ENCODE peak calls at places on chromosome 20, in nine cellular contexts. U is HT-29; D is foreskin melanocyte; X is activated T-cell treated with anti-CD3 and anti-CD28 coated beads, Interleukin-2, amount 50 U/mL, for 4 hours; N is skeletal muscle cell; O is Right ventricle myocardium superior; V is IMR-90; Z is fibroblast of mammary gland; E is NCI-H1092 treated with DMSO at 0.1 percent for 48 hours. M is an unnamed sample.

GRCh38 chr20:53927990-53928389 is 142.4 kb downstream of the BCAS1 start:
- DNase-seq in U (no peak), D (no peak), X (no peak), N (no peak), O (no peak), V (no peak), Z (no peak), E (no peak), M (no peak)

GRCh38 chr20:18224968-18225568 is 63.3 kb upstream of the ZNF133 start:
- DNase-seq in U (peak), D (peak), X (no peak), N (peak), O (peak), V (peak), Z (peak), E (no peak), M (peak)

GRCh38 chr20:8388146-8388545 is 256.1 kb downstream of the PLCB1 start:
- DNase-seq in U (no peak), D (peak), X (no peak), N (peak), O (no peak), V (peak), Z (peak), E (no peak), M (peak)

GRCh38 chr20:14915356-14915755 is 577.9 kb upstream of the FLRT3 start:
- DNase-seq in U (no peak), D (no peak), X (no peak), N (no peak), O (peak), V (no peak), Z (no peak), E (no peak), M (no peak)

GRCh38 chr20:48538856-48539255 is 288.9 kb downstream of the PREX1 start:
- DNase-seq in U (no peak), D (no peak), X (no peak), N (no peak), O (no peak), V (no peak), Z (no peak), E (no peak), M (no peak)

GRCh38 chr20:1242530-1242929 is 16.7 kb downstream of the RAD21L1 start:
- DNase-seq in U (no peak), D (no peak), X (no peak), N (peak), O (no peak), V (peak), Z (peak), E (no peak), M (peak)

GRCh38 chr20:53034899-53035298 is 62.7 kb downstream of the TSHZ2 start:
- DNase-seq in U (no peak), D (no peak), X (no peak), N (no peak), O (no peak), V (no peak), Z (no peak), E (no peak), M (no peak)

GRCh38 chr20:46123482-46124245 is 5.5 kb downstream of the CD40 start:
- DNase-seq in U (no peak), D (no peak), X (no peak), N (no peak), O (no peak), V (no peak), Z (no peak), E (no peak), M (no peak)

GRCh38 chr20:58583141-58583540 is 67.9 kb upstream of the APCDD1L start:
- DNase-seq in U (no peak), D (no peak), X (no peak), N (no peak), O (no peak), V (peak), Z (no peak), E (no peak), M (peak)

GRCh38 chr20:25532015-25532751 is 53.1 kb downstream of the NINL start:
- DNase-seq in U (no peak), D (no peak), X (no peak), N (no peak), O (no peak), V (no peak), Z (no peak), E (no peak), M (no peak)

GRCh38 chr20:57330998-57331397 is 1.4 kb downstream of the SPO11 start:
- DNase-seq in U (no peak), D (peak), X (no peak), N (no peak), O (no peak), V (no peak), Z (peak), E (no peak), M (peak)

GRCh38 chr20:1003920-1004697 is 2.0 kb upstream of the RSPO4 start:
- DNase-seq in U (no peak), D (no peak), X (no peak), N (no peak), O (no peak), V (no peak), Z (no peak), E (no peak), M (no peak)

GRCh38 chr20:20102859-20103258 is 50.5 kb downstream of the CFAP61 start:
- DNase-seq in U (no peak), D (no peak), X (no peak), N (no peak), O (no peak), V (no peak), Z (no peak), E (no peak), M (no peak)

M was measured in GM23248.